ENCODE peak calls at places on chromosomes 2 and 18, in nine cellular contexts. W is Caki2; I is NCI-H460; X is ACHN; P is left lung; R is stimulated activated CD4-positive, alpha-beta T cell treated with anti-CD3 and anti-CD28 coated beads, Interleukin-15, amount 100 ng/mL, for 24 hours; N is HL-60; Q is naive B cell; L is foreskin fibroblast. B is an unnamed sample.

GRCh38 chr18:79366177-79367094 is 29.3 kb upstream of the NFATC1 start:
- DNase-seq in W (no peak), I (no peak), X (no peak), P (no peak), R (no peak), N (no peak), Q (no peak), L (peak), B (no peak)

GRCh38 chr2:132668189-132668833 is 1.7 kb downstream of the LYPD1 start:
- DNase-seq in W (peak), I (no peak), X (peak), P (no peak), R (no peak), N (no peak), Q (no peak), L (no peak), B (no peak)

GRCh38 chr2:197078535-197078934 is 152.0 kb upstream of the PGAP1 start:
- DNase-seq in W (no peak), I (no peak), X (no peak), P (no peak), R (no peak), N (no peak), Q (no peak), L (no peak), B (no peak)

GRCh38 chr2:16773080-16773713 is 107.6 kb upstream of the CYRIA start:
- DNase-seq in W (peak), I (peak), X (peak), P (no peak), R (peak), N (peak), Q (peak), L (peak), B (no peak)

GRCh38 chr2:227010433-227010832 is 153.6 kb downstream of the COL4A4 start:
- DNase-seq in W (no peak), I (no peak), X (no peak), P (no peak), R (no peak), N (no peak), Q (no peak), L (peak), B (no peak)

GRCh38 chr2:54053830-54054229 is 61.6 kb upstream of the ACYP2 start:
- DNase-seq in W (no peak), I (no peak), X (no peak), P (no peak), R (no peak), N (no peak), Q (no peak), L (no peak), B (no peak)

GRCh38 chr2:27013738-27014137 is 19.0 kb upstream of the TMEM214 start:
- DNase-seq in W (no peak), I (no peak), X (no peak), P (no peak), R (no peak), N (no peak), Q (no peak), L (no peak), B (no peak)

GRCh38 chr2:231159306-231159705 is 34.5 kb upstream of the HTR2B start:
- DNase-seq in W (no peak), I (no peak), X (no peak), P (no peak), R (no peak), N (no peak), Q (no peak), L (peak), B (no peak)

GRCh38 chr2:81545626-81546025 is 1241.1 kb upstream of the LRRTM1 start:
- DNase-seq in W (no peak), I (no peak), X (no peak), P (no peak), R (no peak), N (no peak), Q (no peak), L (no peak), B (no peak)

GRCh38 chr18:2336993-2337392 is 234.3 kb downstream of the METTL4 start:
- DNase-seq in W (no peak), I (no peak), X (no peak), P (no peak), R (no peak), N (no peak), Q (no peak), L (no peak), B (no peak)

GRCh38 chr2:66733361-66733760 is 298.4 kb downstream of the MEIS1 start:
- DNase-seq in W (no peak), I (no peak), X (no peak), P (no peak), R (no peak), N (no peak), Q (no peak), L (peak), B (no peak)

GRCh38 chr18:54004828-54005227 is 219.6 kb downstream of the MBD2 start:
- DNase-seq in W (peak), I (no peak), X (peak), P (no peak), R (no peak), N (no peak), Q (no peak), L (no peak), B (no peak)

GRCh38 chr18:36449451-36449850 is 151.9 kb downstream of the FHOD3 start:
- DNase-seq in W (no peak), I (no peak), X (no peak), P (no peak), R (no peak), N (no peak), Q (no peak), L (no peak), B (no peak)

GRCh38 chr2:203740741-203741363 is 34.4 kb downstream of the CD28 start:
- DNase-seq in W (no peak), I (no peak), X (no peak), P (no peak), R (peak), N (no peak), Q (no peak), L (peak), B (no peak)

GRCh38 chr2:7011376-7012083 is 94.3 kb downstream of the RNF144A start:
- DNase-seq in W (no peak), I (no peak), X (no peak), P (no peak), R (no peak), N (no peak), Q (no peak), L (peak), B (no peak)

GRCh38 chr2:86397989-86398388 is 43.2 kb upstream of the KDM3A start:
- DNase-seq in W (no peak), I (no peak), X (no peak), P (no peak), R (no peak), N (no peak), Q (no peak), L (no peak), B (no peak)

GRCh38 chr2:86193901-86194567 is 1.2 kb downstream of the IMMT start:
- DNase-seq in W (no peak), I (no peak), X (no peak), P (no peak), R (no peak), N (peak), Q (no peak), L (peak), B (no peak)

GRCh38 chr2:100960688-100961087 is 41.4 kb upstream of the RPL31 start:
- DNase-seq in W (no peak), I (no peak), X (no peak), P (no peak), R (no peak), N (no peak), Q (no peak), L (peak), B (no peak)

GRCh38 chr2:216551669-216552068 is 53.0 kb downstream of the RPL37A start:
- DNase-seq in W (no peak), I (no peak), X (no peak), P (no peak), R (no peak), N (no peak), Q (no peak), L (no peak), B (no peak)

GRCh38 chr2:188853307-188853706 is 120.9 kb upstream of the COL3A1 start:
- DNase-seq in W (no peak), I (no peak), X (no peak), P (no peak), R (no peak), N (no peak), Q (no peak), L (peak), B (no peak)

GRCh38 chr2:60028819-60029218 is 524.6 kb downstream of the BCL11A start:
- DNase-seq in W (no peak), I (no peak), X (no peak), P (no peak), R (no peak), N (no peak), Q (no peak), L (no peak), B (no peak)

GRCh38 chr18:59927246-59927825 is 27.5 kb downstream of the PMAIP1 start:
- DNase-seq in W (no peak), I (no peak), X (no peak), P (no peak), R (peak), N (no peak), Q (no peak), L (no peak), B (no peak)

GRCh38 chr2:197672494-197672893 is 2.9 kb downstream of the RFTN2 start:
- DNase-seq in W (no peak), I (no peak), X (peak), P (no peak), R (no peak), N (no peak), Q (no peak), L (no peak), B (no peak)

GRCh38 chr2:120551540-120551939 is 184.1 kb upstream of the GLI2 start:
- DNase-seq in W (no peak), I (no peak), X (no peak), P (no peak), R (no peak), N (no peak), Q (no peak), L (no peak), B (no peak)

GRCh38 chr2:177549171-177549570 is 156.6 kb downstream of the AGPS start:
- DNase-seq in W (no peak), I (no peak), X (no peak), P (no peak), R (no peak), N (no peak), Q (no peak), L (no peak), B (no peak)

GRCh38 chr18:60892855-60893254 is 440.4 kb upstream of the CDH20 start:
- DNase-seq in W (peak), I (peak), X (no peak), P (peak), R (no peak), N (peak), Q (no peak), L (peak), B (no peak)

GRCh38 chr2:238242731-238243495 is 3.1 kb upstream of the HES6 start:
- DNase-seq in W (no peak), I (no peak), X (no peak), P (no peak), R (no peak), N (no peak), Q (no peak), L (no peak), B (no peak)

GRCh38 chr18:48878471-48878870 is 72.3 kb downstream of the SMAD7 start:
- DNase-seq in W (no peak), I (no peak), X (no peak), P (no peak), R (no peak), N (no peak), Q (no peak), L (no peak), B (no peak)

GRCh38 chr18:5628512-5629255 is 84.9 kb upstream of the EPB41L3 start:
- DNase-seq in W (peak), I (peak), X (peak), P (peak), R (peak), N (no peak), Q (no peak), L (peak), B (no peak)

GRCh38 chr2:43484323-43484930 is 111.4 kb downstream of the THADA start:
- DNase-seq in W (peak), I (peak), X (peak), P (no peak), R (no peak), N (peak), Q (peak), L (peak), B (no peak)

GRCh38 chr2:96146881-96147592 is 1.8 kb upstream of the DUSP2 start:
- DNase-seq in W (no peak), I (no peak), X (no peak), P (peak), R (no peak), N (no peak), Q (no peak), L (no peak), B (no peak)

GRCh38 chr2:164808776-164809175 is 32.8 kb downstream of the COBLL1 start:
- DNase-seq in W (no peak), I (no peak), X (no peak), P (no peak), R (no peak), N (no peak), Q (no peak), L (peak), B (no peak)

GRCh38 chr2:9970386-9971044 is 19.0 kb downstream of the GRHL1 start:
- DNase-seq in W (no peak), I (no peak), X (no peak), P (no peak), R (no peak), N (no peak), Q (no peak), L (peak), B (no peak)

GRCh38 chr2:98484121-98484557 is 39.5 kb downstream of the INPP4A start:
- DNase-seq in W (no peak), I (no peak), X (no peak), P (no peak), R (no peak), N (no peak), Q (no peak), L (no peak), B (no peak)

GRCh38 chr2:134576478-134576877 is 142.3 kb downstream of the TMEM163 start:
- DNase-seq in W (no peak), I (no peak), X (no peak), P (no peak), R (no peak), N (no peak), Q (no peak), L (no peak), B (no peak)